ENCODE peak calls at places on chromosomes 12 and 14, in eight cellular contexts. G, S, W, H, U, Q, J and Y are unnamed samples.

GRCh38 chr12:96444403-96444802 is 44.2 kb upstream of the CDK17 start:
- DNase-seq in U (no peak), J (no peak), Q (no peak), G (no peak), S (no peak), H (no peak), W (no peak), Y (no peak)

GRCh38 chr12:132385375-132385774 is 56.0 kb upstream of the GALNT9 start:
- DNase-seq in S (no peak), G (no peak), W (no peak), Q (no peak), H (no peak), J (no peak), U (no peak), Y (no peak)

GRCh38 chr12:46364777-46365580 is 7.6 kb downstream of the SLC38A2 start:
- DNase-seq in Q (no peak), W (no peak), H (no peak), U (peak; percentile 78), J (peak; percentile 82), S (peak; percentile 71), G (peak; percentile 84), Y (peak; percentile 58)

GRCh38 chr14:57485635-57486034 is 8.0 kb downstream of the CCDC198 start:
- DNase-seq in Q (no peak), U (no peak), W (no peak), G (no peak), S (no peak), H (peak; percentile 12), J (no peak), Y (no peak)

GRCh38 chr14:24096545-24097181 is 2.6 kb downstream of the PCK2 start:
- DNase-seq in U (no peak), H (no peak), G (no peak), Q (no peak), J (no peak), S (no peak), W (peak; percentile 36), Y (no peak)

GRCh38 chr14:103483600-103483999 is 39.0 kb downstream of the CKB start:
- DNase-seq in U (no peak), S (no peak), Q (no peak), W (no peak), G (peak; percentile 34), J (no peak), H (no peak), Y (no peak)

GRCh38 chr12:83123039-83123438 is 436.3 kb downstream of the TMTC2 start:
- DNase-seq in U (no peak), G (no peak), W (no peak), H (no peak), S (no peak), J (no peak), Q (no peak), Y (no peak)

GRCh38 chr12:91367234-91367849 is 184.7 kb upstream of the DCN start:
- DNase-seq in U (peak; percentile 2), W (no peak), J (no peak), S (no peak), G (no peak), Q (peak; percentile 13), H (no peak), Y (no peak)

GRCh38 chr12:60335765-60336164 is 739.9 kb downstream of the SLC16A7 start:
- DNase-seq in S (no peak), G (no peak), J (no peak), U (no peak), W (no peak), Q (peak; percentile 7), H (no peak), Y (no peak)

GRCh38 chr12:123031171-123031845 is 50.8 kb downstream of the ARL6IP4 start:
- DNase-seq in Q (no peak), S (no peak), W (peak; percentile 29), U (no peak), G (no peak), J (no peak), H (no peak), Y (no peak)

GRCh38 chr12:96487214-96487613 is 2.2 kb upstream of the CFAP54 start:
- DNase-seq in Q (no peak), G (no peak), J (no peak), H (no peak), W (no peak), U (no peak), S (no peak), Y (no peak)

GRCh38 chr12:54005853-54006699 is 2.7 kb upstream of the HOXC8 start:
- DNase-seq in G (peak; percentile 93), S (peak; percentile 88), J (peak; percentile 91), U (peak; percentile 73), W (peak; percentile 96), Q (no peak), H (peak; percentile 79), Y (peak; percentile 78)

GRCh38 chr12:53254816-53255545 is 13.1 kb upstream of the ESPL1 start:
- DNase-seq in W (no peak), U (no peak), J (no peak), H (no peak), Q (no peak), S (no peak), G (no peak), Y (no peak)

GRCh38 chr12:124327362-124328043 is 32.6 kb downstream of the RFLNA start:
- DNase-seq in H (no peak), G (no peak), Q (no peak), U (no peak), S (no peak), W (no peak), J (no peak), Y (no peak)

GRCh38 chr12:12466157-12466556 is 96.5 kb downstream of the DUSP16 start:
- DNase-seq in W (no peak), U (no peak), H (no peak), Q (no peak), S (no peak), J (no peak), G (no peak), Y (no peak)

GRCh38 chr12:119692410-119692809 is 24.5 kb downstream of the PRKAB1 start:
- DNase-seq in W (no peak), Q (no peak), J (no peak), S (no peak), U (no peak), G (no peak), H (no peak), Y (no peak)

GRCh38 chr12:119691202-119691846 is 23.4 kb downstream of the PRKAB1 start:
- DNase-seq in G (no peak), J (no peak), S (no peak), W (no peak), U (peak; percentile 72), H (no peak), Q (no peak), Y (no peak)

GRCh38 chr12:119694111-119694510 is 26.2 kb downstream of the PRKAB1 start:
- DNase-seq in G (no peak), J (no peak), U (no peak), H (no peak), Q (no peak), W (no peak), S (no peak), Y (no peak)

GRCh38 chr12:119693511-119693910 is 25.6 kb downstream of the PRKAB1 start:
- DNase-seq in J (no peak), U (no peak), W (no peak), H (no peak), S (no peak), Q (no peak), G (no peak), Y (no peak)

DNA sequence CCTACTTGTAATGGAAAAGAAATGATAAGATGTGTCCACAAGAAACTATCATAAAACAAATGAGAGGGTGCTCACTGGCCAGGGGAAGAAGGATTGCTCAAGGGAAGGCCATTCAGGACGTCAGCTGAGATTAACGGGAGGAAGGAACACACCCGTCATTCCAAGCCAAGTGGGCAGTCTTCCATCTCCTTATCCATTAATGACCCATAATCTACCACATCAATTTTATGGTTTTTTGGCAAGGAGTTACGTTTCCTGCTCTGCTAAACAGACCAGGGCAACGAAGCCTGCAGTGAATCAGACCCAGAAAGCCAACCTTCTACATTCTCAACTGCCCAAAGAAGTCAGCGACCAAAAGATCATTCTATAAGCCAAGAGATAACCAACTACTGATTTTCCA is 25.1 kb downstream of the PRKAB1 start:
- DNase-seq in H (no peak), S (peak; percentile 80), G (peak; percentile 84), W (no peak), U (no peak), Q (no peak), J (no peak), Y (peak; percentile 87)
- TF ChIP-seq POLR2AphosphoS5 in H (no peak), S (peak; percentile 82), G (peak; percentile 92), W (peak; percentile 83), U (no peak), Q (no peak), J (no peak), Y (peak; percentile 96)

GRCh38 chr12:108731866-108732461 is 646 bp upstream of the CORO1C start:
- DNase-seq in W (peak; percentile 99), Q (peak; percentile 97), J (peak; percentile 100), H (peak; percentile 66), U (peak; percentile 95), G (peak; percentile 100), S (peak; percentile 100), Y (peak; percentile 99)
- TF ChIP-seq POLR2AphosphoS5 in W (peak; percentile 78), Q (peak; percentile 72), J (peak; percentile 92), H (no peak), U (peak; percentile 84), G (peak; percentile 83), S (peak; percentile 79), Y (peak; percentile 82)

GRCh38 chr12:62379723-62380045 is 86.9 kb upstream of the MON2 start:
- DNase-seq in U (no peak), G (no peak), Q (no peak), W (no peak), J (no peak), S (no peak), H (no peak), Y (no peak)
- TF ChIP-seq POLR2AphosphoS5 in U (no peak), G (no peak), Q (no peak), W (no peak), J (no peak), S (no peak), H (no peak), Y (no peak)

GRCh38 chr12:56333197-56333678 is 562 bp downstream of the PAN2 start:
- DNase-seq in H (no peak), S (no peak), G (no peak), W (peak; percentile 74), Q (no peak), U (no peak), J (no peak), Y (peak; percentile 6)

GRCh38 chr12:56336361-56337167 is 2.1 kb upstream of the IL23A start:
- DNase-seq in J (no peak), U (no peak), S (peak; percentile 17), Q (no peak), H (no peak), G (no peak), W (peak; percentile 30), Y (no peak)

GRCh38 chr12:56333679-56334489 is at the start of gene PAN2:
- DNase-seq in W (peak; percentile 95), H (peak; percentile 94), G (peak; percentile 96), U (peak; percentile 96), J (peak; percentile 99), S (peak; percentile 96), Q (peak; percentile 98), Y (peak; percentile 95)

GRCh38 chr12:56332512-56333196 is 1.1 kb downstream of the PAN2 start:
- DNase-seq in G (no peak), U (no peak), W (peak; percentile 51), J (no peak), H (no peak), S (no peak), Q (no peak), Y (no peak)

DNA sequence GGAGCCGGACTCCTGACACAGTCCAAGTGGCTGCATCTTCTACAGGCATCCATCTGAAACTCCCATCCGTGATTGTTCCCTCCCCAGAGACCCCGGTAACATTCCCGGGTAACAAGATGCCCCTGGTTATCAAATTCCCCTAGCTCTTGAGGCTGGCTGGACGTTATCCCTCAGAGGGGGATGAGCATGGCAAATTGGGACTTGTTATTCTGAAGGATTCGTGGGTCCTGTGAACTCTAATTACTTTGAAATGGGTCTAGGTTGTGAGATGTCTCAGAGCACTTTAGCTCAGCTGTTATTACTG is 642 bp upstream of the PAN2 start:
- DNase-seq in G (no peak), U (no peak), S (no peak), H (no peak), W (no peak), J (no peak), Q (no peak), Y (no peak)
- TF ChIP-seq POLR2AphosphoS5 in G (no peak), U (no peak), S (no peak), H (no peak), W (no peak), J (no peak), Q (no peak), Y (no peak)